ENCODE peak calls at places on chromosomes 16 and 17, in eight cellular contexts. One of them, this sample, is unnamed.
A peak's percentile ranks its signal among the peaks of the same experiment; 100 is the strongest.

GRCh38 chr17:12024332-12024731 is 3.7 kb downstream of the MAP2K4 start:
- DNase-seq in fibroblast of lung: peak; percentile 18
- DNase-seq in breast epithelium: no peak
- DNase-seq in upper lobe of right lung: no peak
- DNase-seq in HL-60: no peak
- DNase-seq in choroid plexus epithelial cell: peak; percentile 80
- DNase-seq in CD8-positive, alpha-beta T cell: no peak
- DNase-seq in hepatocyte: no peak
- DNase-seq in this sample: no peak

GRCh38 chr17:3935140-3935542 is 18.9 kb upstream of the P2RX1 start:
- DNase-seq in HL-60: peak; percentile 35
- DNase-seq in CD8-positive, alpha-beta T cell: no peak
- DNase-seq in upper lobe of right lung: peak; percentile 88
- DNase-seq in choroid plexus epithelial cell: peak; percentile 86
- DNase-seq in fibroblast of lung: peak; percentile 79
- DNase-seq in hepatocyte: peak; percentile 89
- DNase-seq in breast epithelium: peak; percentile 78
- DNase-seq in this sample: peak; percentile 78

GRCh38 chr17:77506371-77506991 is 365.7 kb downstream of the SEC14L1 start:
- DNase-seq in breast epithelium: no peak
- DNase-seq in CD8-positive, alpha-beta T cell: no peak
- DNase-seq in hepatocyte: peak; percentile 2
- DNase-seq in fibroblast of lung: no peak
- DNase-seq in choroid plexus epithelial cell: no peak
- DNase-seq in HL-60: no peak
- DNase-seq in upper lobe of right lung: peak; percentile 61
- DNase-seq in this sample: peak; percentile 31

GRCh38 chr16:788399-789126 is at the start of gene CHTF18:
- DNase-seq in HL-60: peak; percentile 87
- DNase-seq in CD8-positive, alpha-beta T cell: peak; percentile 90
- DNase-seq in upper lobe of right lung: peak; percentile 96
- DNase-seq in breast epithelium: peak; percentile 93
- DNase-seq in choroid plexus epithelial cell: peak; percentile 93
- DNase-seq in fibroblast of lung: peak; percentile 89
- DNase-seq in hepatocyte: peak; percentile 98
- DNase-seq in this sample: peak; percentile 87

GRCh38 chr17:65228734-65229390 is 91.7 kb downstream of the RGS9 start:
- DNase-seq in hepatocyte: peak; percentile 61
- DNase-seq in upper lobe of right lung: no peak
- DNase-seq in breast epithelium: no peak
- DNase-seq in fibroblast of lung: peak; percentile 20
- DNase-seq in HL-60: peak; percentile 61
- DNase-seq in CD8-positive, alpha-beta T cell: no peak
- DNase-seq in choroid plexus epithelial cell: peak; percentile 31
- DNase-seq in this sample: no peak

GRCh38 chr17:59493867-59494266 is 71.5 kb upstream of the DHX40 start:
- DNase-seq in HL-60: no peak
- DNase-seq in choroid plexus epithelial cell: no peak
- DNase-seq in fibroblast of lung: no peak
- DNase-seq in hepatocyte: no peak
- DNase-seq in upper lobe of right lung: no peak
- DNase-seq in CD8-positive, alpha-beta T cell: no peak
- DNase-seq in breast epithelium: no peak
- DNase-seq in this sample: no peak

GRCh38 chr17:45233423-45233924 is 11.8 kb downstream of the FMNL1 start:
- DNase-seq in upper lobe of right lung: no peak
- DNase-seq in hepatocyte: no peak
- DNase-seq in breast epithelium: no peak
- DNase-seq in HL-60: no peak
- DNase-seq in fibroblast of lung: no peak
- DNase-seq in choroid plexus epithelial cell: no peak
- DNase-seq in CD8-positive, alpha-beta T cell: no peak
- DNase-seq in this sample: no peak

GRCh38 chr17:81309140-81309858 is 14.2 kb upstream of the SLC38A10 start:
- DNase-seq in hepatocyte: peak; percentile 92
- DNase-seq in breast epithelium: peak; percentile 92
- DNase-seq in upper lobe of right lung: peak; percentile 98
- DNase-seq in fibroblast of lung: peak; percentile 74
- DNase-seq in choroid plexus epithelial cell: peak; percentile 69
- DNase-seq in HL-60: peak; percentile 83
- DNase-seq in CD8-positive, alpha-beta T cell: no peak
- DNase-seq in this sample: peak; percentile 95

GRCh38 chr16:72195609-72196008 is 23.7 kb upstream of the PMFBP1 start:
- DNase-seq in choroid plexus epithelial cell: peak; percentile 13
- DNase-seq in fibroblast of lung: no peak
- DNase-seq in breast epithelium: no peak
- DNase-seq in hepatocyte: no peak
- DNase-seq in HL-60: no peak
- DNase-seq in CD8-positive, alpha-beta T cell: no peak
- DNase-seq in upper lobe of right lung: no peak
- DNase-seq in this sample: no peak

GRCh38 chr16:89922884-89923639 is at the start of gene TUBB3:
- DNase-seq in hepatocyte: peak; percentile 93
- DNase-seq in CD8-positive, alpha-beta T cell: no peak
- DNase-seq in fibroblast of lung: peak; percentile 81
- DNase-seq in breast epithelium: no peak
- DNase-seq in choroid plexus epithelial cell: peak; percentile 82
- DNase-seq in HL-60: no peak
- DNase-seq in upper lobe of right lung: peak; percentile 77
- DNase-seq in this sample: no peak

GRCh38 chr16:12529582-12529981 is 274.1 kb downstream of the CPPED1 start:
- DNase-seq in fibroblast of lung: no peak
- DNase-seq in hepatocyte: no peak
- DNase-seq in choroid plexus epithelial cell: no peak
- DNase-seq in breast epithelium: no peak
- DNase-seq in upper lobe of right lung: no peak
- DNase-seq in CD8-positive, alpha-beta T cell: no peak
- DNase-seq in HL-60: peak; percentile 40
- DNase-seq in this sample: no peak

GRCh38 chr16:58442547-58442946 is 50.3 kb downstream of the GINS3 start:
- DNase-seq in fibroblast of lung: no peak
- DNase-seq in breast epithelium: no peak
- DNase-seq in CD8-positive, alpha-beta T cell: no peak
- DNase-seq in choroid plexus epithelial cell: no peak
- DNase-seq in hepatocyte: no peak
- DNase-seq in HL-60: no peak
- DNase-seq in upper lobe of right lung: no peak
- DNase-seq in this sample: no peak

GRCh38 chr17:82950525-82951102 is 110.8 kb upstream of the ZNF750 start:
- DNase-seq in choroid plexus epithelial cell: no peak
- DNase-seq in CD8-positive, alpha-beta T cell: no peak
- DNase-seq in HL-60: no peak
- DNase-seq in fibroblast of lung: no peak
- DNase-seq in upper lobe of right lung: no peak
- DNase-seq in hepatocyte: no peak
- DNase-seq in breast epithelium: no peak
- DNase-seq in this sample: no peak

GRCh38 chr17:82693168-82693867 is 5.2 kb downstream of the RAB40B start:
- DNase-seq in HL-60: no peak
- DNase-seq in CD8-positive, alpha-beta T cell: no peak
- DNase-seq in fibroblast of lung: no peak
- DNase-seq in breast epithelium: no peak
- DNase-seq in choroid plexus epithelial cell: no peak
- DNase-seq in hepatocyte: no peak
- DNase-seq in upper lobe of right lung: no peak
- DNase-seq in this sample: no peak

GRCh38 chr17:20225162-20226115 is 216.3 kb downstream of the SPECC1 start:
- DNase-seq in choroid plexus epithelial cell: peak; percentile 20
- DNase-seq in hepatocyte: no peak
- DNase-seq in fibroblast of lung: peak; percentile 9
- DNase-seq in HL-60: no peak
- DNase-seq in CD8-positive, alpha-beta T cell: no peak
- DNase-seq in upper lobe of right lung: no peak
- DNase-seq in breast epithelium: no peak
- DNase-seq in this sample: no peak

GRCh38 chr17:20226814-20227482 is 217.8 kb downstream of the SPECC1 start:
- DNase-seq in breast epithelium: peak; percentile 81
- DNase-seq in CD8-positive, alpha-beta T cell: peak; percentile 61
- DNase-seq in upper lobe of right lung: peak; percentile 88
- DNase-seq in hepatocyte: peak; percentile 87
- DNase-seq in HL-60: peak; percentile 59
- DNase-seq in fibroblast of lung: peak; percentile 83
- DNase-seq in choroid plexus epithelial cell: peak; percentile 87
- DNase-seq in this sample: peak; percentile 68

GRCh38 chr17:20228410-20228809 is 219.3 kb downstream of the SPECC1 start:
- DNase-seq in fibroblast of lung: no peak
- DNase-seq in HL-60: no peak
- DNase-seq in CD8-positive, alpha-beta T cell: no peak
- DNase-seq in breast epithelium: no peak
- DNase-seq in choroid plexus epithelial cell: no peak
- DNase-seq in upper lobe of right lung: no peak
- DNase-seq in hepatocyte: no peak
- DNase-seq in this sample: no peak

GRCh38 chr17:20224379-20224778 is 215.2 kb downstream of the SPECC1 start:
- DNase-seq in hepatocyte: no peak
- DNase-seq in breast epithelium: no peak
- DNase-seq in fibroblast of lung: no peak
- DNase-seq in HL-60: no peak
- DNase-seq in CD8-positive, alpha-beta T cell: no peak
- DNase-seq in upper lobe of right lung: no peak
- DNase-seq in choroid plexus epithelial cell: no peak
- DNase-seq in this sample: no peak

DNA sequence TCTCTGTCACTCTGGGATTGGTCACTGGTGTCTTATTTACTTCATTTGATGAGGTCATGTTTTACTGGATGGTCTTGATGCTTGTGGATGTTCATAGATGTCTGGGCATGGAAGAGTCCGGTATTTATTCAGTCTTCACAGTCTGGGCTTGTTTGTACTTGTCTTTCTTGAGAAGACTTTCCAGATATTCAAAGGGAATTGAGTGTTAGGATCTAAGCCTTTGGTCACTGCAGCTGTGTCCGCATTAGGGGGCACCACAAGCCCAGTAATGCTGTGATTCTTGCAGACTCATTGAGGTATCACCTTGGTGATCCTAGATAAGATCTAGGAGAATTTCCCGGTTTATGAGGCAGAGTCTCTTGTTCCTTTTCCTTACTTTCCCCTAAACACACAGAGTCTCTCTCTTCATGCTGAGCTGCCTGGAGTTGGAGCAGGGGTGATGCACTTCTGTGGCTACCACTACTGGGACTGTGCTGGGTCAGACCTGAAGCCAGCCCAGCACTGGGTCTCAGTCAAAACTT is 214.7 kb downstream of the SPECC1 start:
- DNase-seq in hepatocyte: no peak
- DNase-seq in fibroblast of lung: no peak
- DNase-seq in choroid plexus epithelial cell: no peak
- DNase-seq in CD8-positive, alpha-beta T cell: no peak
- DNase-seq in upper lobe of right lung: no peak
- DNase-seq in HL-60: no peak
- DNase-seq in breast epithelium: no peak
- DNase-seq in this sample: no peak
- TF ChIP-seq CTCF in hepatocyte: peak; percentile 9
- TF ChIP-seq CTCF in fibroblast of lung: no peak
- TF ChIP-seq CTCF in choroid plexus epithelial cell: no peak
- TF ChIP-seq CTCF in CD8-positive, alpha-beta T cell: no peak
- TF ChIP-seq CTCF in upper lobe of right lung: no peak
- TF ChIP-seq CTCF in HL-60: no peak
- TF ChIP-seq CTCF in breast epithelium: no peak
- TF ChIP-seq CTCF in this sample: no peak

GRCh38 chr17:74210191-74211140 is 2.9 kb upstream of the TTYH2 start:
- DNase-seq in fibroblast of lung: peak; percentile 62
- DNase-seq in HL-60: peak; percentile 75
- DNase-seq in CD8-positive, alpha-beta T cell: peak; percentile 75
- DNase-seq in choroid plexus epithelial cell: peak; percentile 75
- DNase-seq in upper lobe of right lung: peak; percentile 84
- DNase-seq in hepatocyte: peak; percentile 72
- DNase-seq in breast epithelium: peak; percentile 74
- DNase-seq in this sample: peak; percentile 74
- TF ChIP-seq CTCF in fibroblast of lung: peak; percentile 90
- TF ChIP-seq CTCF in HL-60: peak; percentile 83
- TF ChIP-seq CTCF in CD8-positive, alpha-beta T cell: peak; percentile 95
- TF ChIP-seq CTCF in choroid plexus epithelial cell: peak; percentile 99
- TF ChIP-seq CTCF in upper lobe of right lung: peak; percentile 96
- TF ChIP-seq CTCF in hepatocyte: peak; percentile 91
- TF ChIP-seq CTCF in breast epithelium: peak; percentile 89
- TF ChIP-seq CTCF in this sample: peak; percentile 94

DNA sequence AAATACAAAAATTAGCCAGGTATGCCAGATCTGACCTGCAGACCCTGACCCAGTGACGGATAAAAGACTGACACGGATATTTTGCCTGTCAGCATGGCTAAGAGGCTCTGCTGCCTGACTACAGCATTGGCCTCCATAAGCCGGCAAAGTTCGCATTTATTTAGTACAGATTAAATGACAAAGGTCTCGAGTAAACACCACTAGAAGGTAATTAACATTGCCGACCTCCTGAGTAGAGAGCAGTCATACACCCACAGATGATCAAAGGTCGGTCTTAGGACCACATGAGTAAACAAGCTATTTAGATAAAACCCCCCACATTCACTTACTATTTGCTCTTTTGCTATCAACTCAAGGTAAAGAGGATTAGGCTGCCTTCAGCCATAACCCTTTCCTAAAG is 55.7 kb downstream of the KNOP1 start:
- DNase-seq in CD8-positive, alpha-beta T cell: no peak
- DNase-seq in upper lobe of right lung: no peak
- DNase-seq in hepatocyte: no peak
- DNase-seq in HL-60: no peak
- DNase-seq in fibroblast of lung: no peak
- DNase-seq in choroid plexus epithelial cell: no peak
- DNase-seq in breast epithelium: no peak
- DNase-seq in this sample: no peak
- TF ChIP-seq CTCF in CD8-positive, alpha-beta T cell: no peak
- TF ChIP-seq CTCF in upper lobe of right lung: no peak
- TF ChIP-seq CTCF in hepatocyte: no peak
- TF ChIP-seq CTCF in HL-60: no peak
- TF ChIP-seq CTCF in fibroblast of lung: no peak
- TF ChIP-seq CTCF in choroid plexus epithelial cell: no peak
- TF ChIP-seq CTCF in breast epithelium: no peak
- TF ChIP-seq CTCF in this sample: no peak

DNA sequence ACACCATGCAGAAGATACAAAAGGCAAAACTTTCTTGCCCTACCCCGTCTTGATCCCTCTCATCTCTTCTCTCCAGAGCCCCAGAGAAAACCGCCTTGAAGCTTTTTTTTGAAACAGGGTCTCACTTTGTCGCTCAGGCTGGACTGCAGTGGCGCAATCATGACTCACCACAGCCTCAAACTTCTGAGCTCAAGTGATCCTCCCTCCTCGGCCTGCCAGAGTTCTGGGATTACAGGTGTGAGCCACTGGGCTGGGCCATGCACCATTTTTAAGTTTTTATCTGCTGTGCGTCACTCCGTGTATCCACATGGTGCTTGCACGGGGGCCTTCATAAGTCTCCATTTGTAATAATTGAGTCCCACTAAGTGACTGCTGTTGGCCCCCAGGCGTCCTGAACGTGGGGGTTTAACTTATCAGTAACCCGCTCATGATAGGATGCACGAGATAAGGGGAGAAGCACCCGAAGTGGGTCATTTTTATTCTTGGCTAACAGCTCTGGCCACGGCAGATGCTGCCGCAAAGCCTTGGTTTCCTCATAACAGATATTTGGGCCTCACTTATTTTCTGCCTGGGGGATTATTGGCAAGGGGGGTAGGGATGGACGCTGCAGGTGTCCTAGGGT is 8.6 kb downstream of the DNAH17 start:
- DNase-seq in hepatocyte: peak; percentile 48
- DNase-seq in HL-60: peak; percentile 42
- DNase-seq in breast epithelium: no peak
- DNase-seq in choroid plexus epithelial cell: peak; percentile 32
- DNase-seq in CD8-positive, alpha-beta T cell: no peak
- DNase-seq in fibroblast of lung: peak; percentile 21
- DNase-seq in upper lobe of right lung: no peak
- DNase-seq in this sample: peak; percentile 80
- TF ChIP-seq CTCF in hepatocyte: no peak
- TF ChIP-seq CTCF in HL-60: no peak
- TF ChIP-seq CTCF in breast epithelium: no peak
- TF ChIP-seq CTCF in choroid plexus epithelial cell: no peak
- TF ChIP-seq CTCF in CD8-positive, alpha-beta T cell: no peak
- TF ChIP-seq CTCF in fibroblast of lung: no peak
- TF ChIP-seq CTCF in upper lobe of right lung: no peak
- TF ChIP-seq CTCF in this sample: no peak

This sample was measured in CD14-positive monocyte.